ENCODE peak calls at places on chromosomes 2 and 18, in five cellular contexts. R is cardiac fibroblast, G is C1 segment of cervical spinal cord, K is dermis microvascular lymphatic vessel endothelial cell, Z is K562. C is an unnamed sample.

GRCh38 chr18:61870151-61870550 is 22.7 kb downstream of the RNF152 start:
- DNase-seq in R (peak; percentile 37), G (no peak), K (no peak), Z (no peak), C (no peak)

GRCh38 chr2:112869258-112869842 is 32.8 kb upstream of the IL1B start:
- DNase-seq in R (peak; percentile 80), G (no peak), K (no peak), Z (peak; percentile 94), C (peak; percentile 66)

GRCh38 chr2:120559401-120559800 is 176.3 kb upstream of the GLI2 start:
- DNase-seq in R (peak; percentile 90), G (no peak), K (no peak), Z (no peak), C (no peak)

GRCh38 chr2:170816499-170817246 is at the start of gene GAD1:
- DNase-seq in R (peak; percentile 45), G (no peak), K (peak; percentile 40), Z (peak; percentile 87), C (peak; percentile 70)

GRCh38 chr18:31250902-31251301 is 67.1 kb upstream of the DSG1 start:
- DNase-seq in R (no peak), G (no peak), K (no peak), Z (no peak), C (no peak)

GRCh38 chr18:74171910-74172606 is 23.7 kb downstream of the TIMM21 start:
- DNase-seq in R (no peak), G (no peak), K (no peak), Z (no peak), C (no peak)

GRCh38 chr2:120735750-120736170 is at the start of gene GLI2:
- DNase-seq in R (peak; percentile 94), G (peak; percentile 48), K (no peak), Z (peak; percentile 62), C (peak; percentile 68)

GRCh38 chr2:126244937-126245336 is 411.0 kb upstream of the GYPC start:
- DNase-seq in R (peak; percentile 37), G (no peak), K (peak; percentile 25), Z (peak; percentile 80), C (no peak)

C was measured in T47D.